ENCODE peak calls at places on chromosomes 1 and 21, in five cellular contexts. S, Z, F, B and P are unnamed samples. For H3K9me3, the result is how much of the 10 kb centered on the place peaks cover.

GRCh38 chr1:21956720-21957552 is 19.8 kb upstream of the HSPG2 start:
- DNase-seq in S (peak), Z (peak), F (no peak), B (peak), P (peak)

GRCh38 chr1:208036177-208036808 is 125.4 kb upstream of the CD34 start:
- DNase-seq in S (no peak), Z (no peak), F (no peak), B (no peak), P (no peak)

GRCh38 chr1:36846366-36846765 is 187.9 kb downstream of the GRIK3 start:
- DNase-seq in S (no peak), Z (no peak), F (peak), B (no peak), P (no peak)

GRCh38 chr1:116498789-116499628 is 71.8 kb downstream of the CD58 start:
- DNase-seq in S (peak), Z (no peak), F (peak), B (no peak), P (peak)

GRCh38 chr1:33849206-33849605 is 14.7 kb upstream of the HMGB4 start:
- DNase-seq in S (no peak), Z (no peak), F (no peak), B (no peak), P (no peak)

GRCh38 chr1:28436211-28436769 is 66.8 kb downstream of the PHACTR4 start:
- DNase-seq in S (no peak), Z (no peak), F (no peak), B (no peak), P (no peak)

GRCh38 chr1:32627596-32628162 is 22.7 kb downstream of the ZBTB8OS start:
- DNase-seq in S (no peak), Z (no peak), F (no peak), B (no peak), P (no peak)

GRCh38 chr1:155983191-155984023 is 5.1 kb upstream of the ARHGEF2 start:
- DNase-seq in S (peak), Z (no peak), F (peak), B (no peak), P (peak)

GRCh38 chr1:187415065-187415464 is 586.3 kb downstream of the PLA2G4A start:
- DNase-seq in S (no peak), Z (no peak), F (no peak), B (no peak), P (peak)

GRCh38 chr1:41317356-41317755 is 43.9 kb upstream of the FOXO6 start:
- DNase-seq in S (no peak), Z (no peak), F (no peak), B (no peak), P (no peak)

GRCh38 chr1:95614197-95614596 is 380.2 kb downstream of the RWDD3 start:
- DNase-seq in S (no peak), Z (no peak), F (no peak), B (no peak), P (no peak)

GRCh38 chr1:15902882-15903281 is 55.4 kb downstream of the SPEN start:
- DNase-seq in S (no peak), Z (no peak), F (no peak), B (no peak), P (no peak)

GRCh38 chr1:41851589-41851988 is 67.1 kb downstream of the HIVEP3 start:
- DNase-seq in S (no peak), Z (no peak), F (no peak), B (no peak), P (peak)

GRCh38 chr21:16308269-16308668 is 578.5 kb downstream of the USP25 start:
- DNase-seq in S (no peak), Z (no peak), F (no peak), B (no peak), P (no peak)

GRCh38 chr1:244450597-244451538 is 841 bp downstream of the ADSS2 start:
- DNase-seq in S (peak), Z (peak), F (peak), B (peak), P (peak)

GRCh38 chr1:34753163-34753562 is 1.7 kb upstream of the GJB5 start:
- DNase-seq in S (no peak), Z (no peak), F (no peak), B (no peak), P (no peak)

GRCh38 chr21:34881421-34881820 is 167.7 kb downstream of the RUNX1 start:
- DNase-seq in S (no peak), Z (no peak), F (no peak), B (no peak), P (peak)
- H3K4me3 ChIP-seq in S (no peak), Z (peak), F (no peak), B (no peak), P (no peak)

DNA sequence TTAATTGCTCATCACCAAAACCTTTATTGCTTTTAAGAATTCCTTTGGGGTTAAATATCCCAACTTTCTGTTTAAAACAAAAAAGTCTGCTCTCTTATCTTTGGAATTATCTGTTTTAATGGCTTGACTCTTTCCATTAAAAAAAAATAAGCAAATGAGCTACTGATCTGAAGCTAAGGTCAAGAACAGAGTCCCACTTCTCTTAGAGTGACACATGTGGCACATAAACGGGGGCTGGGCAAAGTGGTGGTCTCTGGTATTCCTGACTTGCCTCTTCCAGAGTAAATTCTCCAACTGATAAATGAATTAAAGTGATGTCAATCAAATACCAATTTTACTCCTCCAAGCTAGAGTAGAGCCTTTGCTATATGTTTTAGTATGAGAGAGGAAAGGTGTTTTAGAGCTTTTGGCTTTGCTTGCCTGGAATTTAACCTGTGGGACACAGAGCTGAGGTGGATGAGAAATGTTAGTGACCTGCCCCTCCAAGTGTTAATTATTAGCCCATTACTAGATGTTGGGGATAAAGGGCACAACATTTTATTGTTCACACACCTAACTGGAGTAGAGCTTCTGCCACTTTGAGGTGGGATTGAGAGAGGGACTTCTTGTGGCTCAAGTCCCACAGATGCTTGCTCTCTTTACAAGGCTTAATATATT is 864.0 kb downstream of the LRRIQ3 start:
- DNase-seq in S (no peak), Z (no peak), F (no peak), B (no peak), P (no peak)
- H3K9me3 ChIP-seq in S (under half), Z (under half), F (under half), B (under half), P (under half)

GRCh38 chr1:223714849-223715709 is 2.7 kb downstream of the CAPN2 start:
- DNase-seq in S (peak), Z (no peak), F (peak), B (no peak), P (peak)
- H3K4me3 ChIP-seq in S (no peak), Z (peak), F (no peak), B (peak), P (peak)

GRCh38 chr1:228241259-228241658 is 33.4 kb downstream of the OBSCN start:
- DNase-seq in S (no peak), Z (no peak), F (no peak), B (no peak), P (no peak)
- H3K9me3 ChIP-seq in S (under half), Z (half or more), F (under half), B (half or more), P (under half)

DNA sequence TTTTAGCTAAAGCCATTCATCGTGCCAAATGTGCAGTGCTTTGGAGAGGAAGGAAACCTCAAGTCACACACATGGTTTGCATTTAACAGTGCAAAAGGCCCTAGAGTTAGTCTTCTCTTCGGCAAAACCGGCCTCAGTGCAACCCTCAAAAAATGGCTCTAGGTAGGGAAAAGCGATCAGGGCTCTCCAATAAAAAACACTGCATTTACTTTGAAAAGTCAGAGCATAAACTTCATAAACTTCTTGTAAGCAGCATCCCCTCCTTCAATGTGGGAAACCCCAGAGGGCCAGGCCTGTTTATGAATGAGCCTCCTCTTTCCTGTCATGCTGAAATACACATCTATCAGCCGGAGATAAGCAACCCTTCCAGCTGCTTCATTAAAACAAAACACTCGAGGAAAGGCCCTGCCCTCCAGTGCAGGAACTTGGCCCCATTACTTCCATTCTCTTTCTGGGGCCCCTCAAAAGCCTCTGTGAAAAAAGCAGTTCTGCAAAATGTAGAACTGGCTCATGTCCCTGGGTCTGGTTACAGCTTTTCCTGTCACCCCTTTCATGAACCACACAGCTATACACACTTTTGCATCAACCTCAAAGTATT is 184.0 kb downstream of the CDC7 start:
- DNase-seq in S (no peak), Z (no peak), F (no peak), B (no peak), P (no peak)
- H3K4me3 ChIP-seq in S (no peak), Z (no peak), F (no peak), B (no peak), P (no peak)

GRCh38 chr1:2821970-2822620 is 20.6 kb upstream of the TTC34 start:
- DNase-seq in S (no peak), Z (no peak), F (no peak), B (peak), P (peak)
- H3K9me3 ChIP-seq in S (under half), Z (under half), F (under half), B (under half), P (under half)

GRCh38 chr1:113980120-113980519 is 846 bp downstream of the OLFML3 start:
- DNase-seq in S (peak), Z (no peak), F (no peak), B (peak), P (no peak)
- H3K4me3 ChIP-seq in S (peak), Z (no peak), F (no peak), B (peak), P (no peak)

GRCh38 chr21:18228060-18228739 is 16.4 kb upstream of the CHODL start:
- DNase-seq in S (no peak), Z (no peak), F (no peak), B (no peak), P (no peak)

GRCh38 chr21:18220498-18220897 is 24.1 kb upstream of the CHODL start:
- DNase-seq in S (no peak), Z (no peak), F (no peak), B (no peak), P (no peak)

GRCh38 chr21:18218331-18218730 is 26.3 kb upstream of the CHODL start:
- DNase-seq in S (no peak), Z (no peak), F (no peak), B (no peak), P (no peak)

GRCh38 chr21:18222346-18222745 is 22.3 kb upstream of the CHODL start:
- DNase-seq in S (no peak), Z (no peak), F (no peak), B (no peak), P (no peak)
- H3K9me3 ChIP-seq in S (under half), Z (under half), F (under half), B (under half), P (under half)